ENCODE peak calls at places on chromosome 5, in nine cellular contexts. V, Y, P, E, G, W, F, O and C are unnamed samples.

GRCh38 chr5:180832638-180833068 is 28.4 kb downstream of the ZFP62 start:
- DNase-seq in V (no peak), Y (no peak), P (no peak), E (no peak), G (no peak), W (no peak), F (no peak), O (peak; percentile 37), C (no peak)

GRCh38 chr5:91443028-91443427 is 59.9 kb upstream of the ARRDC3 start:
- DNase-seq in V (no peak), Y (peak; percentile 89), P (no peak), E (no peak), G (no peak), W (no peak), F (no peak), O (no peak), C (no peak)

GRCh38 chr5:14011089-14012004 is 66.9 kb upstream of the DNAH5 start:
- DNase-seq in V (no peak), Y (peak; percentile 95), P (peak; percentile 64), E (peak; percentile 94), G (peak; percentile 95), W (no peak), F (peak; percentile 71), O (peak; percentile 42), C (peak; percentile 93)

GRCh38 chr5:118692811-118693342 is 295.5 kb downstream of the DTWD2 start:
- DNase-seq in V (no peak), Y (no peak), P (no peak), E (no peak), G (peak; percentile 59), W (no peak), F (no peak), O (no peak), C (peak; percentile 98)

GRCh38 chr5:125181955-125182354 is 435.5 kb upstream of the ZNF608 start:
- DNase-seq in V (no peak), Y (no peak), P (no peak), E (no peak), G (no peak), W (no peak), F (no peak), O (no peak), C (no peak)

GRCh38 chr5:149320791-149321330 is 24.4 kb upstream of the GRPEL2 start:
- DNase-seq in V (no peak), Y (peak; percentile 96), P (peak; percentile 72), E (peak; percentile 75), G (peak; percentile 78), W (no peak), F (no peak), O (no peak), C (peak; percentile 95)

GRCh38 chr5:124825983-124826337 is 79.5 kb upstream of the ZNF608 start:
- DNase-seq in V (no peak), Y (no peak), P (no peak), E (no peak), G (no peak), W (no peak), F (no peak), O (no peak), C (no peak)

GRCh38 chr5:35990524-35990923 is 666 bp downstream of the UGT3A1 start:
- DNase-seq in V (no peak), Y (no peak), P (no peak), E (no peak), G (no peak), W (no peak), F (no peak), O (no peak), C (peak; percentile 4)

GRCh38 chr5:67770431-67771025 is 445.0 kb upstream of the PIK3R1 start:
- DNase-seq in V (no peak), Y (no peak), P (no peak), E (no peak), G (no peak), W (no peak), F (no peak), O (no peak), C (no peak)

GRCh38 chr5:163846512-163846911 is 341.1 kb downstream of the MAT2B start:
- DNase-seq in V (no peak), Y (peak; percentile 44), P (no peak), E (no peak), G (no peak), W (no peak), F (no peak), O (no peak), C (no peak)

GRCh38 chr5:133285583-133286021 is 233.8 kb downstream of the HSPA4 start:
- DNase-seq in V (no peak), Y (peak; percentile 14), P (peak; percentile 46), E (peak; percentile 78), G (no peak), W (no peak), F (no peak), O (no peak), C (peak; percentile 41)

GRCh38 chr5:179699640-179700298 is 1.0 kb downstream of the CANX start:
- DNase-seq in V (no peak), Y (peak; percentile 44), P (peak; percentile 52), E (no peak), G (no peak), W (no peak), F (no peak), O (peak; percentile 23), C (peak; percentile 20)

GRCh38 chr5:67003373-67003905 is 193.2 kb downstream of the CD180 start:
- DNase-seq in V (no peak), Y (no peak), P (no peak), E (no peak), G (no peak), W (no peak), F (no peak), O (no peak), C (no peak)

GRCh38 chr5:21711854-21712752 is 1141.0 kb downstream of the CDH12 start:
- DNase-seq in V (no peak), Y (no peak), P (no peak), E (no peak), G (no peak), W (no peak), F (no peak), O (no peak), C (no peak)

GRCh38 chr5:179337227-179338122 is 7.8 kb downstream of the ADAMTS2 start:
- DNase-seq in V (no peak), Y (no peak), P (no peak), E (no peak), G (no peak), W (no peak), F (no peak), O (no peak), C (no peak)

GRCh38 chr5:72818866-72819534 is 2.5 kb downstream of the TNPO1 start:
- DNase-seq in V (peak; percentile 13), Y (peak; percentile 84), P (peak; percentile 49), E (no peak), G (peak; percentile 25), W (peak; percentile 31), F (peak; percentile 12), O (peak; percentile 37), C (peak; percentile 57)

GRCh38 chr5:111783537-111783936 is 26.5 kb upstream of the NREP start:
- DNase-seq in V (no peak), Y (no peak), P (no peak), E (no peak), G (no peak), W (no peak), F (no peak), O (no peak), C (no peak)

GRCh38 chr5:95382843-95383242 is 8.3 kb upstream of the FAM81B start:
- DNase-seq in V (no peak), Y (no peak), P (no peak), E (no peak), G (peak; percentile 35), W (no peak), F (no peak), O (no peak), C (peak; percentile 40)

GRCh38 chr5:36870399-36871040 is 6.0 kb upstream of the NIPBL start:
- DNase-seq in V (no peak), Y (peak; percentile 78), P (peak; percentile 78), E (peak; percentile 20), G (peak; percentile 77), W (no peak), F (no peak), O (no peak), C (peak; percentile 83)

GRCh38 chr5:154945695-154946301 is 4.9 kb downstream of the MRPL22 start:
- DNase-seq in V (no peak), Y (peak; percentile 56), P (peak; percentile 28), E (no peak), G (no peak), W (no peak), F (no peak), O (no peak), C (no peak)

GRCh38 chr5:81020478-81021167 is 60.5 kb downstream of the RASGRF2 start:
- DNase-seq in V (no peak), Y (peak; percentile 21), P (no peak), E (no peak), G (no peak), W (no peak), F (no peak), O (no peak), C (no peak)

GRCh38 chr5:56337715-56338319 is 104.7 kb upstream of the ANKRD55 start:
- DNase-seq in V (no peak), Y (no peak), P (no peak), E (no peak), G (no peak), W (no peak), F (no peak), O (no peak), C (no peak)

GRCh38 chr5:179311091-179311470 is 34.2 kb downstream of the ADAMTS2 start:
- DNase-seq in V (no peak), Y (peak; percentile 57), P (no peak), E (no peak), G (no peak), W (no peak), F (no peak), O (no peak), C (no peak)

GRCh38 chr5:60495644-60496520 is 204.1 kb downstream of the DEPDC1B start:
- DNase-seq in V (no peak), Y (no peak), P (no peak), E (no peak), G (no peak), W (no peak), F (no peak), O (no peak), C (no peak)

GRCh38 chr5:83209963-83210362 is 132.6 kb downstream of the XRCC4 start:
- DNase-seq in V (no peak), Y (no peak), P (no peak), E (no peak), G (no peak), W (no peak), F (no peak), O (no peak), C (no peak)

GRCh38 chr5:106306313-106307028 is 1364.3 kb downstream of the EFNA5 start:
- DNase-seq in V (no peak), Y (no peak), P (no peak), E (no peak), G (no peak), W (no peak), F (no peak), O (no peak), C (no peak)

GRCh38 chr5:1919209-1919566 is 36.5 kb upstream of the IRX4 start:
- DNase-seq in V (no peak), Y (no peak), P (no peak), E (no peak), G (no peak), W (no peak), F (no peak), O (no peak), C (no peak)

GRCh38 chr5:5581080-5581479 is 158.6 kb downstream of the ICE1 start:
- DNase-seq in V (no peak), Y (no peak), P (no peak), E (no peak), G (no peak), W (no peak), F (no peak), O (no peak), C (no peak)

GRCh38 chr5:179733764-179734126 is 1.1 kb downstream of the MAML1 start:
- DNase-seq in V (no peak), Y (no peak), P (no peak), E (no peak), G (no peak), W (no peak), F (no peak), O (no peak), C (no peak)

GRCh38 chr5:157059093-157059539 is at the start of gene HAVCR1:
- DNase-seq in V (no peak), Y (no peak), P (peak; percentile 85), E (no peak), G (no peak), W (no peak), F (no peak), O (no peak), C (no peak)

GRCh38 chr5:125372694-125373621 is 626.5 kb upstream of the ZNF608 start:
- DNase-seq in V (no peak), Y (peak; percentile 91), P (no peak), E (peak; percentile 12), G (peak; percentile 48), W (no peak), F (no peak), O (no peak), C (peak; percentile 63)